ENCODE peak calls at places on chromosomes 7 and 10, in eight cellular contexts. P is endothelial cell of umbilical vein, I is A549, A is K562, B is HCT116, U is HepG2, S is GM12878, C is H1. K is an unnamed sample.

GRCh38 chr7:128427289-128427891 is 17.6 kb upstream of the IMPDH1 start:
- DNase-seq in P (peak; percentile 68), S (no peak), I (no peak), U (peak; percentile 55), C (no peak), A (peak; percentile 55), B (peak; percentile 36), K (peak; percentile 79)

GRCh38 chr7:7537711-7538110 is 2.0 kb upstream of the COL28A1 start:
- DNase-seq in U (no peak), C (no peak), P (no peak), S (no peak), B (no peak), A (no peak), I (no peak), K (no peak)

GRCh38 chr10:129090618-129091366 is 376.2 kb upstream of the MGMT start:
- DNase-seq in A (no peak), U (no peak), B (no peak), I (no peak), S (no peak), P (no peak), C (no peak), K (peak; percentile 90)

GRCh38 chr10:69899727-69900595 is 98.3 kb downstream of the COL13A1 start:
- DNase-seq in C (no peak), U (no peak), P (no peak), B (no peak), S (no peak), A (no peak), I (no peak), K (no peak)

GRCh38 chr7:19397917-19398316 is 252.7 kb upstream of the FERD3L start:
- DNase-seq in P (no peak), S (peak; percentile 32), I (no peak), A (no peak), B (no peak), U (no peak), C (no peak), K (peak; percentile 25)

GRCh38 chr7:78605131-78605530 is 806.6 kb downstream of the PHTF2 start:
- DNase-seq in C (no peak), S (no peak), I (no peak), A (no peak), U (no peak), B (no peak), P (no peak), K (no peak)

GRCh38 chr10:34766256-34766580 is 48.9 kb downstream of the PARD3 start:
- DNase-seq in I (no peak), U (no peak), C (no peak), A (no peak), B (no peak), P (peak; percentile 38), S (no peak), K (no peak)

GRCh38 chr7:116224492-116225098 is 14.3 kb downstream of the TES start:
- DNase-seq in A (no peak), U (no peak), S (no peak), B (no peak), P (no peak), I (no peak), C (no peak), K (no peak)

GRCh38 chr7:105656922-105657521 is 75.7 kb upstream of the EFCAB10 start:
- DNase-seq in P (peak; percentile 18), B (peak; percentile 19), I (peak; percentile 67), C (no peak), A (peak; percentile 92), U (no peak), S (no peak), K (peak; percentile 74)

GRCh38 chr7:152313879-152314604 is 121.8 kb downstream of the KMT2C start:
- DNase-seq in A (peak; percentile 51), B (peak; percentile 79), I (peak; percentile 43), C (no peak), S (no peak), P (peak; percentile 96), U (no peak), K (peak; percentile 68)

GRCh38 chr10:12381536-12382156 is 32.3 kb downstream of the CAMK1D start:
- DNase-seq in A (no peak), B (no peak), C (no peak), S (no peak), U (no peak), I (no peak), P (no peak), K (no peak)

GRCh38 chr10:12376211-12376610 is 26.9 kb downstream of the CAMK1D start:
- DNase-seq in B (no peak), S (no peak), U (no peak), A (no peak), P (no peak), C (no peak), I (no peak), K (no peak)

GRCh38 chr10:12375076-12375504 is 25.7 kb downstream of the CAMK1D start:
- DNase-seq in A (no peak), S (no peak), C (no peak), B (no peak), U (no peak), P (no peak), I (no peak), K (no peak)

GRCh38 chr10:12380999-12381398 is 31.7 kb downstream of the CAMK1D start:
- DNase-seq in A (no peak), U (no peak), I (no peak), B (no peak), P (no peak), C (no peak), S (no peak), K (no peak)

GRCh38 chr10:12377891-12378290 is 28.5 kb downstream of the CAMK1D start:
- DNase-seq in U (no peak), P (no peak), C (no peak), A (no peak), I (no peak), B (no peak), S (no peak), K (no peak)
- TF ChIP-seq MAX in U (no peak), P (no peak), C (no peak), A (no peak), I (no peak), B (no peak), S (no peak), K (no peak)

GRCh38 chr10:91613411-91614253 is 19.2 kb downstream of the PPP1R3C start:
- DNase-seq in P (peak; percentile 88), U (no peak), B (peak; percentile 51), A (no peak), S (no peak), I (peak; percentile 81), C (no peak), K (no peak)
- TF ChIP-seq POLR2A in P (no peak), U (no peak), B (no peak), A (no peak), S (no peak), I (no peak), C (no peak), K (no peak)

DNA sequence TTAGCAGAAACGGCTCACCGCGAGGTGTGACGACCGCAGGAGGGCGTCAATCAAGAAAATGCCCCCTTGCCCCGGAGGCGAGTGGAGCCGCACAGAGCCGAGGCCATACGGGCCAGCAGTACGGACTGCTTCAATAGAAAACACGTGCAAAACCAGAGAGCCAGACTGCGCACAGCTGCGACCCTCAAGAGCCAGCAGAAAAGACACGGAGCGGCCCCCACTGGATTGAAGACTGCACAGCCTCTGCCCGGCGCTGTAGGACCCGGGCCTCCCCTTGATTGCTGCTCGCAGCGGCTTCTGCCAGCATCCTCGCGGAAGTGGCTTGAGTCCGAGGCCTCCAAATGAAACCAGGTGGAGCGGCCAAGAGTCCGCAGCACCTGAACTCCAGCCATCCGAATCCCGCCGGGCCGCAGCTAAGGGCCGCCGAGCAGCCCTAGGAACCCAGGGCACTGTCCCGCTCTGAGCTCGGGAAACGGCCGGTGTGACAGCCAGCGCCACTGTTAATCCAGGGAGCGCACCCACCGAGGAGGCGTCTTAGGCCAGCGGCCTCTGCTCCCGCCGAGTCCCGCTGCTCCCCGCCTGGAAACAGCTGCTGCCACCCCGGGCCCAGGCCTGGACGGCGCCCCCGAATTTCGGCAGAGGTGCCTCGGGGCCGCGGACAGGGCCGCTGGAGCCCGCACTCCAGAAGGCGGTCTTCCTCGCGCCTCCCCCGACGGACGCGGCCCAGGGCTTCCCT is 660 bp upstream of the HHEX start:
- DNase-seq in P (peak; percentile 67), U (peak; percentile 55), B (no peak), C (no peak), S (no peak), I (no peak), A (peak; percentile 51), K (peak; percentile 83)
- TF ChIP-seq CTCF in P (peak; percentile 15), U (peak; percentile 69), B (no peak), C (no peak), S (no peak), I (peak; percentile 22), A (peak; percentile 25), K (no peak)

GRCh38 chr10:102229810-102230263 is 3.7 kb downstream of the ELOVL3 start:
- DNase-seq in U (peak; percentile 56), I (peak; percentile 88), A (peak; percentile 60), S (peak; percentile 33), P (peak; percentile 78), B (peak; percentile 85), C (no peak), K (peak; percentile 84)
- TF ChIP-seq MAX in U (peak; percentile 64), I (peak; percentile 84), A (peak; percentile 60), S (no peak), P (no peak), B (no peak), C (peak; percentile 49), K (peak; percentile 65)

GRCh38 chr7:99499713-99500636 is at the start of gene ZNF394:
- DNase-seq in B (peak; percentile 87), S (peak; percentile 62), P (peak; percentile 89), I (peak; percentile 95), A (peak; percentile 85), C (peak; percentile 77), U (peak; percentile 90), K (peak; percentile 97)

GRCh38 chr7:99505324-99505662 is 831 bp downstream of the ZKSCAN5 start:
- DNase-seq in S (no peak), B (no peak), A (no peak), P (no peak), I (no peak), C (no peak), U (no peak), K (no peak)

GRCh38 chr7:99500637-99501009 is 542 bp upstream of the ZNF394 start:
- DNase-seq in A (no peak), C (no peak), P (no peak), B (no peak), U (no peak), S (no peak), I (no peak), K (no peak)

GRCh38 chr7:99504281-99504602 is 220 bp upstream of the ZKSCAN5 start:
- DNase-seq in U (peak; percentile 95), I (peak; percentile 99), C (peak; percentile 94), A (peak; percentile 95), B (peak; percentile 93), P (no peak), S (no peak), K (no peak)

DNA sequence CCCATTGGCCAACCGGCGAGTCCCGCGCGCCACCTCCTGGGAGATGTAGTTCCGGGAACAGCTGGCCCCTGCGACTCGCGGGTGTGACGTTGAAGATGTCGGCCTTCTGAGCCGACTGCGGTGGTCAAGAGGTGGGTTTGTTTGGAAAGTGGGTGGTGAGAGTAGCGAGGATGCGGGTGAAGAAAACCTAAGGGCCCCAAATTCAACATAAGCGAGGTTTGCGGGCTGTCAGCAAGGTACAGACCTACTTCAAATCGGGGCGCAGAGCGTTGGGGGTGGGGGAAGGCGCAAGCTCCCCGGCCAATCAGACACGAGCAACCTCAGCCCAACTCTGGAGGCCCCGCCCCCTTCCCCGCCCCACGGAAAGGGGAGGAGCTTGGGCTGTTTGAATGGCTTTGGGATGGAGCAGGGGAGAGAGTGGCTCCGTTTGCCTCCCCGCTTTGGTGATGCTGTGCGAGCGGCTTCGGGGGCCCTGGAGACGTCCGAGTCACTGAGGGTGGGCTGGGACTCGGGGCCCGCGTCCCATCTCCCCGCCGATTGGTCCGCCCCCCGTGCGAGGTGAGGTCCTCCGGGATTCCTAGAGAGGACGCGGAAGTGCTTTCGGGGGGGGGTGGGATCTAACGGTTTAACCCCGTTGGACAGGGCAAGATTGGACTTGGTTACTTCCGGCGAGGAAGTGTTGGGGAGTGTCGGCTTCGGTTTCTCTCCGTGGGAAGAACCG is at the start of gene ZKSCAN5:
- DNase-seq in B (peak; percentile 94), U (peak; percentile 90), S (peak; percentile 84), C (peak; percentile 82), I (peak; percentile 98), P (peak; percentile 98), A (peak; percentile 98), K (peak; percentile 99)
- TF ChIP-seq POLR2A in B (peak; percentile 76), U (peak; percentile 85), S (peak; percentile 94), C (peak; percentile 83), I (peak; percentile 86), P (no peak), A (peak; percentile 93), K (peak; percentile 89)

K was measured in NB4.